ENCODE peak calls at places on chromosomes 16 and 17, in seven cellular contexts. One of them, this sample, is unnamed.
A peak's percentile ranks its signal among the peaks of the same experiment; 100 is the strongest.

GRCh38 chr17:40922239-40922638 is 15.2 kb downstream of the KRT23 start:
- DNase-seq in T-helper 9 cell: no peak
- DNase-seq in myocyte: peak; percentile 88
- DNase-seq in WERI-Rb-1: no peak
- DNase-seq in posterior cingulate gyrus: no peak
- DNase-seq in GM03348: peak; percentile 80
- DNase-seq in MV-4-11: peak; percentile 80
- DNase-seq in this sample: no peak

GRCh38 chr16:15639061-15639568 is 3.8 kb downstream of the MARF1 start:
- DNase-seq in T-helper 9 cell: no peak
- DNase-seq in MV-4-11: peak; percentile 82
- DNase-seq in GM03348: no peak
- DNase-seq in posterior cingulate gyrus: no peak
- DNase-seq in myocyte: no peak
- DNase-seq in WERI-Rb-1: no peak
- DNase-seq in this sample: no peak

GRCh38 chr16:11901091-11901490 is 14.7 kb downstream of the GSPT1 start:
- DNase-seq in MV-4-11: no peak
- DNase-seq in GM03348: peak; percentile 22
- DNase-seq in posterior cingulate gyrus: no peak
- DNase-seq in myocyte: no peak
- DNase-seq in WERI-Rb-1: no peak
- DNase-seq in T-helper 9 cell: no peak
- DNase-seq in this sample: peak; percentile 46

GRCh38 chr17:15261063-15261817 is 3.9 kb downstream of the PMP22 start:
- DNase-seq in GM03348: peak; percentile 62
- DNase-seq in myocyte: peak; percentile 70
- DNase-seq in posterior cingulate gyrus: peak; percentile 86
- DNase-seq in MV-4-11: no peak
- DNase-seq in WERI-Rb-1: peak; percentile 33
- DNase-seq in T-helper 9 cell: no peak
- DNase-seq in this sample: peak; percentile 39

GRCh38 chr17:18070861-18071340 is 16.8 kb upstream of the DRG2 start:
- DNase-seq in T-helper 9 cell: no peak
- DNase-seq in posterior cingulate gyrus: no peak
- DNase-seq in myocyte: peak; percentile 84
- DNase-seq in GM03348: peak; percentile 55
- DNase-seq in MV-4-11: peak; percentile 72
- DNase-seq in WERI-Rb-1: peak; percentile 61
- DNase-seq in this sample: peak; percentile 42

GRCh38 chr16:89194340-89195311 is 5.7 kb downstream of the SLC22A31 start:
- DNase-seq in GM03348: no peak
- DNase-seq in WERI-Rb-1: no peak
- DNase-seq in posterior cingulate gyrus: peak; percentile 66
- DNase-seq in MV-4-11: no peak
- DNase-seq in myocyte: no peak
- DNase-seq in T-helper 9 cell: no peak
- DNase-seq in this sample: no peak

GRCh38 chr17:2029911-2030778 is at the start of gene DPH1:
- DNase-seq in myocyte: peak; percentile 90
- DNase-seq in posterior cingulate gyrus: peak; percentile 98
- DNase-seq in T-helper 9 cell: peak; percentile 76
- DNase-seq in GM03348: peak; percentile 95
- DNase-seq in WERI-Rb-1: peak; percentile 86
- DNase-seq in MV-4-11: peak; percentile 90
- DNase-seq in this sample: peak; percentile 94

GRCh38 chr17:45700171-45701090 is 83.7 kb upstream of the CRHR1 start:
- DNase-seq in myocyte: no peak
- DNase-seq in WERI-Rb-1: peak; percentile 82
- DNase-seq in T-helper 9 cell: no peak
- DNase-seq in GM03348: no peak
- DNase-seq in MV-4-11: no peak
- DNase-seq in posterior cingulate gyrus: no peak
- DNase-seq in this sample: no peak

GRCh38 chr16:87017388-87018012 is 299.7 kb downstream of the C16orf95 start:
- DNase-seq in WERI-Rb-1: no peak
- DNase-seq in myocyte: peak; percentile 91
- DNase-seq in T-helper 9 cell: no peak
- DNase-seq in MV-4-11: peak; percentile 98
- DNase-seq in GM03348: peak; percentile 51
- DNase-seq in posterior cingulate gyrus: no peak
- DNase-seq in this sample: peak; percentile 83

GRCh38 chr16:20868890-20869289 is 31.3 kb downstream of the DCUN1D3 start:
- DNase-seq in GM03348: peak; percentile 83
- DNase-seq in T-helper 9 cell: no peak
- DNase-seq in MV-4-11: no peak
- DNase-seq in WERI-Rb-1: no peak
- DNase-seq in myocyte: peak; percentile 90
- DNase-seq in posterior cingulate gyrus: peak; percentile 92
- DNase-seq in this sample: no peak